ENCODE peak calls at places on chromosomes 12 and 14, in seven cellular contexts. One of them, this sample, is unnamed.

GRCh38 chr12:108633534-108634224 is at the start of gene SELPLG:
- DNase-seq in tibial artery: peak
- DNase-seq in left ventricle myocardium inferior: peak
- DNase-seq in NCI-H748 treated with DMSO at 0.1 percent for 48 hours: no peak
- DNase-seq in AG08395: no peak
- DNase-seq in NCI-H1105: no peak
- DNase-seq in NCI-H2081: no peak
- DNase-seq in this sample: peak

GRCh38 chr12:132336451-132337413 is 7.3 kb upstream of the GALNT9 start:
- DNase-seq in tibial artery: no peak
- DNase-seq in left ventricle myocardium inferior: no peak
- DNase-seq in NCI-H748 treated with DMSO at 0.1 percent for 48 hours: no peak
- DNase-seq in AG08395: no peak
- DNase-seq in NCI-H1105: no peak
- DNase-seq in NCI-H2081: no peak
- DNase-seq in this sample: no peak

GRCh38 chr14:94450722-94451090 is 1.9 kb downstream of the SERPINA11 start:
- DNase-seq in tibial artery: no peak
- DNase-seq in left ventricle myocardium inferior: no peak
- DNase-seq in NCI-H748 treated with DMSO at 0.1 percent for 48 hours: no peak
- DNase-seq in AG08395: no peak
- DNase-seq in NCI-H1105: no peak
- DNase-seq in NCI-H2081: no peak
- DNase-seq in this sample: no peak

GRCh38 chr14:105979446-105979845 is 453.1 kb downstream of the TMEM121 start:
- DNase-seq in tibial artery: no peak
- DNase-seq in left ventricle myocardium inferior: no peak
- DNase-seq in NCI-H748 treated with DMSO at 0.1 percent for 48 hours: no peak
- DNase-seq in AG08395: no peak
- DNase-seq in NCI-H1105: no peak
- DNase-seq in NCI-H2081: no peak
- DNase-seq in this sample: no peak

GRCh38 chr12:118061011-118061875 is at the start of gene WSB2:
- DNase-seq in tibial artery: peak
- DNase-seq in left ventricle myocardium inferior: peak
- DNase-seq in NCI-H748 treated with DMSO at 0.1 percent for 48 hours: peak
- DNase-seq in AG08395: peak
- DNase-seq in NCI-H1105: peak
- DNase-seq in NCI-H2081: peak
- DNase-seq in this sample: peak

GRCh38 chr12:19970116-19970515 is 398.2 kb upstream of the PDE3A start:
- DNase-seq in tibial artery: no peak
- DNase-seq in left ventricle myocardium inferior: no peak
- DNase-seq in NCI-H748 treated with DMSO at 0.1 percent for 48 hours: no peak
- DNase-seq in AG08395: peak
- DNase-seq in NCI-H1105: no peak
- DNase-seq in NCI-H2081: no peak
- DNase-seq in this sample: no peak

GRCh38 chr14:93980464-93981201 is 4.3 kb upstream of the ASB2 start:
- DNase-seq in tibial artery: peak
- DNase-seq in left ventricle myocardium inferior: peak
- DNase-seq in NCI-H748 treated with DMSO at 0.1 percent for 48 hours: no peak
- DNase-seq in AG08395: no peak
- DNase-seq in NCI-H1105: no peak
- DNase-seq in NCI-H2081: no peak
- DNase-seq in this sample: peak

GRCh38 chr14:45222485-45223262 is 30.3 kb downstream of the MIS18BP1 start:
- DNase-seq in tibial artery: no peak
- DNase-seq in left ventricle myocardium inferior: no peak
- DNase-seq in NCI-H748 treated with DMSO at 0.1 percent for 48 hours: no peak
- DNase-seq in AG08395: no peak
- DNase-seq in NCI-H1105: no peak
- DNase-seq in NCI-H2081: no peak
- DNase-seq in this sample: no peak

GRCh38 chr14:90554341-90554740 is 157.5 kb downstream of the CALM1 start:
- DNase-seq in tibial artery: peak
- DNase-seq in left ventricle myocardium inferior: peak
- DNase-seq in NCI-H748 treated with DMSO at 0.1 percent for 48 hours: no peak
- DNase-seq in AG08395: no peak
- DNase-seq in NCI-H1105: peak
- DNase-seq in NCI-H2081: peak
- DNase-seq in this sample: no peak

GRCh38 chr12:112750971-112751370 is 40.6 kb upstream of the RPH3A start:
- DNase-seq in tibial artery: no peak
- DNase-seq in left ventricle myocardium inferior: no peak
- DNase-seq in NCI-H748 treated with DMSO at 0.1 percent for 48 hours: no peak
- DNase-seq in AG08395: no peak
- DNase-seq in NCI-H1105: no peak
- DNase-seq in NCI-H2081: no peak
- DNase-seq in this sample: no peak

GRCh38 chr14:32472512-32473472 is 143.7 kb downstream of the AKAP6 start:
- DNase-seq in tibial artery: no peak
- DNase-seq in left ventricle myocardium inferior: peak
- DNase-seq in NCI-H748 treated with DMSO at 0.1 percent for 48 hours: peak
- DNase-seq in AG08395: peak
- DNase-seq in NCI-H1105: peak
- DNase-seq in NCI-H2081: peak
- DNase-seq in this sample: no peak

GRCh38 chr12:13367973-13368372 is 171.4 kb downstream of the EMP1 start:
- DNase-seq in tibial artery: no peak
- DNase-seq in left ventricle myocardium inferior: no peak
- DNase-seq in NCI-H748 treated with DMSO at 0.1 percent for 48 hours: no peak
- DNase-seq in AG08395: no peak
- DNase-seq in NCI-H1105: no peak
- DNase-seq in NCI-H2081: no peak
- DNase-seq in this sample: no peak

GRCh38 chr14:89277229-89277628 is 139.8 kb downstream of the FOXN3 start:
- DNase-seq in tibial artery: peak
- DNase-seq in left ventricle myocardium inferior: no peak
- DNase-seq in NCI-H748 treated with DMSO at 0.1 percent for 48 hours: peak
- DNase-seq in AG08395: no peak
- DNase-seq in NCI-H1105: peak
- DNase-seq in NCI-H2081: no peak
- DNase-seq in this sample: no peak

GRCh38 chr14:30957813-30958370 is 67.6 kb upstream of the AP4S1 start:
- DNase-seq in tibial artery: no peak
- DNase-seq in left ventricle myocardium inferior: no peak
- DNase-seq in NCI-H748 treated with DMSO at 0.1 percent for 48 hours: no peak
- DNase-seq in AG08395: no peak
- DNase-seq in NCI-H1105: no peak
- DNase-seq in NCI-H2081: no peak
- DNase-seq in this sample: no peak

This sample was measured in psoas muscle.